ENCODE peak calls at places on chromosomes 5 and 9, in seven cellular contexts. N is CD4-positive, alpha-beta T cell; Y is ELF-1; V is neural crest cell; K is T-helper 17 cell; L is activated naive CD8-positive, alpha-beta T cell treated with anti-CD3 and anti-CD28 coated beads, Interleukin-2, amount 50 U/mL, for 24 hours; O is stimulated activated naive CD8-positive, alpha-beta T cell treated with anti-CD3 and anti-CD28 coated beads, Interleukin-15, Interleukin-2, amounts not matched to agents 100 U/mL and 50 U/mL, for 24 hours. H is an unnamed sample.

GRCh38 chr9:129609486-129610192 is 11.3 kb downstream of the C9orf50 start:
- DNase-seq in N (peak; percentile 49), Y (no peak), V (no peak), K (peak; percentile 54), L (peak; percentile 50), O (peak; percentile 56), H (peak; percentile 38)

GRCh38 chr5:149455889-149456409 is 76.9 kb upstream of the IL17B start:
- DNase-seq in N (no peak), Y (peak; percentile 77), V (no peak), K (no peak), L (no peak), O (no peak), H (peak; percentile 98)

GRCh38 chr9:34579097-34579818 is 10.3 kb downstream of the CNTFR start:
- DNase-seq in N (no peak), Y (no peak), V (no peak), K (no peak), L (no peak), O (no peak), H (no peak)

GRCh38 chr5:93532370-93532769 is 48.6 kb downstream of the NR2F1-AS1 start:
- DNase-seq in N (no peak), Y (peak; percentile 2), V (no peak), K (no peak), L (no peak), O (no peak), H (peak; percentile 80)

GRCh38 chr9:71285191-71285656 is 163.8 kb upstream of the TRPM3 start:
- DNase-seq in N (no peak), Y (peak; percentile 49), V (peak; percentile 49), K (peak; percentile 6), L (peak; percentile 20), O (peak; percentile 17), H (peak; percentile 70)

GRCh38 chr5:41778410-41778809 is 91.8 kb downstream of the OXCT1 start:
- DNase-seq in N (no peak), Y (no peak), V (no peak), K (no peak), L (no peak), O (no peak), H (no peak)

GRCh38 chr5:131952286-131952857 is 6.9 kb upstream of the MEIKIN start:
- DNase-seq in N (no peak), Y (no peak), V (no peak), K (no peak), L (no peak), O (no peak), H (peak; percentile 13)

GRCh38 chr9:81896067-81896466 is 32.2 kb upstream of the SPATA31D4 start:
- DNase-seq in N (no peak), Y (no peak), V (no peak), K (no peak), L (no peak), O (no peak), H (no peak)

GRCh38 chr5:113067635-113068344 is 91.2 kb downstream of the DCP2 start:
- DNase-seq in N (no peak), Y (no peak), V (no peak), K (no peak), L (no peak), O (no peak), H (no peak)

GRCh38 chr9:129570450-129571297 is 50.2 kb downstream of the C9orf50 start:
- DNase-seq in N (no peak), Y (peak; percentile 88), V (no peak), K (no peak), L (peak; percentile 30), O (peak; percentile 37), H (peak; percentile 61)

GRCh38 chr9:37433754-37434435 is 11.4 kb downstream of the GRHPR start:
- DNase-seq in N (no peak), Y (peak; percentile 81), V (peak; percentile 51), K (no peak), L (no peak), O (no peak), H (no peak)

GRCh38 chr9:68551191-68551590 is 10.5 kb upstream of the TMEM252 start:
- DNase-seq in N (no peak), Y (no peak), V (no peak), K (no peak), L (no peak), O (no peak), H (no peak)

GRCh38 chr9:137321726-137322361 is 19.8 kb upstream of the NRARP start:
- DNase-seq in N (no peak), Y (no peak), V (no peak), K (no peak), L (no peak), O (no peak), H (no peak)

GRCh38 chr5:151699071-151699901 is 12.6 kb upstream of the SPARC start:
- DNase-seq in N (no peak), Y (peak; percentile 89), V (no peak), K (no peak), L (no peak), O (no peak), H (peak; percentile 93)

GRCh38 chr5:54753034-54753433 is 232.4 kb downstream of the ESM1 start:
- DNase-seq in N (no peak), Y (no peak), V (no peak), K (no peak), L (no peak), O (no peak), H (peak; percentile 72)

GRCh38 chr5:132763369-132764036 is 13.5 kb downstream of the SEPTIN8 start:
- DNase-seq in N (no peak), Y (no peak), V (no peak), K (no peak), L (no peak), O (no peak), H (no peak)

GRCh38 chr5:62144395-62145022 is 161.5 kb upstream of the KIF2A start:
- DNase-seq in N (no peak), Y (no peak), V (no peak), K (no peak), L (no peak), O (no peak), H (no peak)

GRCh38 chr9:115442054-115442453 is 324.1 kb upstream of the TNC start:
- DNase-seq in N (no peak), Y (no peak), V (no peak), K (no peak), L (no peak), O (no peak), H (peak; percentile 7)

H was measured in myocyte.